ENCODE peak calls at places on chromosomes 16 and 17, in ten cellular contexts. One of them, this sample, is unnamed.

GRCh38 chr17:34665150-34665802 is 85.9 kb downstream of the TMEM132E start:
- DNase-seq in B cell: no peak
- DNase-seq in HEK293T: no peak
- DNase-seq in GM23338: peak
- DNase-seq in activated CD4-positive, alpha-beta T cell treated with anti-CD3 and anti-CD28 coated beads, Interleukin-2, amount 50 U/mL, for 1 hour: no peak
- DNase-seq in fibroblast of pulmonary artery: no peak
- DNase-seq in A673: no peak
- DNase-seq in Calu3: no peak
- DNase-seq in GM03348: no peak
- DNase-seq in T-helper 1 cell: no peak
- DNase-seq in this sample: no peak

GRCh38 chr16:88010343-88010970 is 59.2 kb downstream of the BANP start:
- DNase-seq in A673: no peak
- DNase-seq in HEK293T: no peak
- DNase-seq in GM23338: no peak
- DNase-seq in activated CD4-positive, alpha-beta T cell treated with anti-CD3 and anti-CD28 coated beads, Interleukin-2, amount 50 U/mL, for 1 hour: no peak
- DNase-seq in fibroblast of pulmonary artery: no peak
- DNase-seq in T-helper 1 cell: no peak
- DNase-seq in Calu3: no peak
- DNase-seq in GM03348: no peak
- DNase-seq in B cell: no peak
- DNase-seq in this sample: no peak

GRCh38 chr17:31321481-31321880 is at the start of gene EVI2A:
- DNase-seq in T-helper 1 cell: peak
- DNase-seq in GM03348: peak
- DNase-seq in GM23338: peak
- DNase-seq in B cell: peak
- DNase-seq in activated CD4-positive, alpha-beta T cell treated with anti-CD3 and anti-CD28 coated beads, Interleukin-2, amount 50 U/mL, for 1 hour: peak
- DNase-seq in A673: peak
- DNase-seq in HEK293T: no peak
- DNase-seq in fibroblast of pulmonary artery: peak
- DNase-seq in Calu3: no peak
- DNase-seq in this sample: no peak

GRCh38 chr17:72618018-72618509 is 474.4 kb downstream of the SLC39A11 start:
- DNase-seq in activated CD4-positive, alpha-beta T cell treated with anti-CD3 and anti-CD28 coated beads, Interleukin-2, amount 50 U/mL, for 1 hour: peak
- DNase-seq in GM03348: no peak
- DNase-seq in Calu3: peak
- DNase-seq in A673: no peak
- DNase-seq in fibroblast of pulmonary artery: peak
- DNase-seq in HEK293T: no peak
- DNase-seq in GM23338: no peak
- DNase-seq in B cell: no peak
- DNase-seq in T-helper 1 cell: peak
- DNase-seq in this sample: no peak

GRCh38 chr17:80296221-80296620 is 35.6 kb downstream of the RNF213 start:
- DNase-seq in B cell: no peak
- DNase-seq in T-helper 1 cell: no peak
- DNase-seq in HEK293T: no peak
- DNase-seq in Calu3: no peak
- DNase-seq in GM23338: no peak
- DNase-seq in GM03348: no peak
- DNase-seq in activated CD4-positive, alpha-beta T cell treated with anti-CD3 and anti-CD28 coated beads, Interleukin-2, amount 50 U/mL, for 1 hour: no peak
- DNase-seq in fibroblast of pulmonary artery: no peak
- DNase-seq in A673: no peak
- DNase-seq in this sample: no peak

GRCh38 chr17:21535686-21536085 is 156.6 kb upstream of the KCNJ18 start:
- DNase-seq in GM03348: no peak
- DNase-seq in HEK293T: no peak
- DNase-seq in fibroblast of pulmonary artery: no peak
- DNase-seq in GM23338: no peak
- DNase-seq in T-helper 1 cell: no peak
- DNase-seq in Calu3: no peak
- DNase-seq in activated CD4-positive, alpha-beta T cell treated with anti-CD3 and anti-CD28 coated beads, Interleukin-2, amount 50 U/mL, for 1 hour: no peak
- DNase-seq in A673: no peak
- DNase-seq in B cell: no peak
- DNase-seq in this sample: no peak

GRCh38 chr16:48676836-48677235 is 66.9 kb upstream of the N4BP1 start:
- DNase-seq in Calu3: no peak
- DNase-seq in B cell: no peak
- DNase-seq in activated CD4-positive, alpha-beta T cell treated with anti-CD3 and anti-CD28 coated beads, Interleukin-2, amount 50 U/mL, for 1 hour: no peak
- DNase-seq in A673: peak
- DNase-seq in HEK293T: no peak
- DNase-seq in GM23338: no peak
- DNase-seq in T-helper 1 cell: no peak
- DNase-seq in fibroblast of pulmonary artery: peak
- DNase-seq in GM03348: no peak
- DNase-seq in this sample: no peak

GRCh38 chr17:28816540-28816939 is 26.1 kb downstream of the FAM222B start:
- DNase-seq in T-helper 1 cell: no peak
- DNase-seq in A673: no peak
- DNase-seq in GM03348: no peak
- DNase-seq in HEK293T: no peak
- DNase-seq in activated CD4-positive, alpha-beta T cell treated with anti-CD3 and anti-CD28 coated beads, Interleukin-2, amount 50 U/mL, for 1 hour: no peak
- DNase-seq in fibroblast of pulmonary artery: no peak
- DNase-seq in GM23338: no peak
- DNase-seq in Calu3: no peak
- DNase-seq in B cell: no peak
- DNase-seq in this sample: no peak

GRCh38 chr17:61495161-61495857 is 43.1 kb downstream of the TBX4 start:
- DNase-seq in A673: peak
- DNase-seq in HEK293T: no peak
- DNase-seq in GM23338: no peak
- DNase-seq in fibroblast of pulmonary artery: peak
- DNase-seq in activated CD4-positive, alpha-beta T cell treated with anti-CD3 and anti-CD28 coated beads, Interleukin-2, amount 50 U/mL, for 1 hour: no peak
- DNase-seq in T-helper 1 cell: no peak
- DNase-seq in B cell: no peak
- DNase-seq in GM03348: no peak
- DNase-seq in Calu3: peak
- DNase-seq in this sample: no peak

This sample was measured in SHP77 treated with DMSO at 0.1 percent for 48 hours.